ENCODE peak calls at places on chromosome 13, in seven cellular contexts. V is HS-5; A is M059J; M is cerebellum; Q is amniotic stem cell; B is heart right ventricle; P is stimulated activated CD4-positive, alpha-beta T cell treated with anti-CD3 and anti-CD28 coated beads, Interleukin-1b, Interleukin-23, amount 100 ng/mL, for 1 hour. N is an unnamed sample.

GRCh38 chr13:106867249-106867648 is 299.3 kb upstream of the ARGLU1 start:
- DNase-seq in V (no peak), A (no peak), M (no peak), Q (no peak), B (no peak), P (no peak), N (no peak)

GRCh38 chr13:51895906-51896888 is 34.4 kb downstream of the CCDC70 start:
- DNase-seq in V (peak; percentile 4), A (peak; percentile 31), M (peak; percentile 38), Q (no peak), B (peak; percentile 36), P (no peak), N (no peak)

GRCh38 chr13:99981115-99982020 is at the start of gene ZIC2:
- DNase-seq in V (no peak), A (peak; percentile 54), M (peak; percentile 91), Q (no peak), B (no peak), P (no peak), N (no peak)

GRCh38 chr13:111384441-111385181 is 64.2 kb downstream of the TEX29 start:
- DNase-seq in V (no peak), A (no peak), M (no peak), Q (no peak), B (no peak), P (no peak), N (no peak)

GRCh38 chr13:30021611-30022010 is 171.2 kb upstream of the UBL3 start:
- DNase-seq in V (no peak), A (no peak), M (no peak), Q (no peak), B (no peak), P (no peak), N (no peak)

GRCh38 chr13:47087841-47088240 is 191.0 kb upstream of the HTR2A start:
- DNase-seq in V (peak; percentile 29), A (peak; percentile 24), M (no peak), Q (no peak), B (no peak), P (no peak), N (no peak)

GRCh38 chr13:74074723-74075122 is 59.5 kb downstream of the KLF12 start:
- DNase-seq in V (no peak), A (peak; percentile 52), M (no peak), Q (no peak), B (no peak), P (no peak), N (no peak)

GRCh38 chr13:27396252-27396846 is 28.1 kb upstream of the GTF3A start:
- DNase-seq in V (no peak), A (no peak), M (no peak), Q (no peak), B (no peak), P (no peak), N (no peak)

GRCh38 chr13:25980255-25980654 is 71.6 kb downstream of the SHISA2 start:
- DNase-seq in V (no peak), A (peak; percentile 64), M (no peak), Q (peak; percentile 5), B (no peak), P (no peak), N (no peak)

GRCh38 chr13:50133277-50133953 is 118.2 kb downstream of the KCNRG start:
- DNase-seq in V (no peak), A (no peak), M (no peak), Q (no peak), B (no peak), P (no peak), N (no peak)

GRCh38 chr13:21319869-21320641 is 139.0 kb downstream of the ZDHHC20 start:
- DNase-seq in V (no peak), A (no peak), M (no peak), Q (no peak), B (no peak), P (no peak), N (no peak)

GRCh38 chr13:110462091-110462490 is 99.4 kb downstream of the RAB20 start:
- DNase-seq in V (no peak), A (no peak), M (no peak), Q (no peak), B (no peak), P (no peak), N (no peak)

GRCh38 chr13:105579821-105580707 is 955.4 kb downstream of the EFNB2 start:
- DNase-seq in V (no peak), A (no peak), M (no peak), Q (no peak), B (no peak), P (no peak), N (peak; percentile 82)

N was measured in epithelial cell of prostate.